ENCODE peak calls at places on chromosome 4, in six cellular contexts. One of them, this sample, is unnamed.

GRCh38 chr4:7524064-7524682 is 89.4 kb upstream of the PSAPL1 start:
- DNase-seq in stimulated activated CD4-positive, alpha-beta T cell treated with anti-CD3 and anti-CD28 coated beads, Interleukin-12 subunit alpha, Interleukin-12 subunit beta, amount 100 ng/mL, for 4 hours: no peak
- DNase-seq in HT-29: no peak
- DNase-seq in effector memory CD8-positive, alpha-beta T cell: no peak
- DNase-seq in cardiac muscle cell: no peak
- DNase-seq in transverse colon: no peak
- DNase-seq in this sample: no peak

GRCh38 chr4:121189811-121190210 is 25.7 kb upstream of the TNIP3 start:
- DNase-seq in cardiac muscle cell: no peak
- DNase-seq in stimulated activated CD4-positive, alpha-beta T cell treated with anti-CD3 and anti-CD28 coated beads, Interleukin-12 subunit alpha, Interleukin-12 subunit beta, amount 100 ng/mL, for 4 hours: peak; percentile 13
- DNase-seq in HT-29: no peak
- DNase-seq in transverse colon: peak; percentile 13
- DNase-seq in effector memory CD8-positive, alpha-beta T cell: peak; percentile 43
- DNase-seq in this sample: no peak

GRCh38 chr4:73661646-73662119 is 41.4 kb upstream of the RASSF6 start:
- DNase-seq in stimulated activated CD4-positive, alpha-beta T cell treated with anti-CD3 and anti-CD28 coated beads, Interleukin-12 subunit alpha, Interleukin-12 subunit beta, amount 100 ng/mL, for 4 hours: no peak
- DNase-seq in cardiac muscle cell: peak; percentile 96
- DNase-seq in effector memory CD8-positive, alpha-beta T cell: no peak
- DNase-seq in HT-29: no peak
- DNase-seq in transverse colon: no peak
- DNase-seq in this sample: no peak

GRCh38 chr4:149158852-149159251 is 656.8 kb downstream of the IQCM start:
- DNase-seq in HT-29: no peak
- DNase-seq in effector memory CD8-positive, alpha-beta T cell: no peak
- DNase-seq in transverse colon: no peak
- DNase-seq in stimulated activated CD4-positive, alpha-beta T cell treated with anti-CD3 and anti-CD28 coated beads, Interleukin-12 subunit alpha, Interleukin-12 subunit beta, amount 100 ng/mL, for 4 hours: no peak
- DNase-seq in cardiac muscle cell: no peak
- DNase-seq in this sample: no peak

GRCh38 chr4:56752985-56753384 is 68.5 kb downstream of the SPINK2 start:
- DNase-seq in stimulated activated CD4-positive, alpha-beta T cell treated with anti-CD3 and anti-CD28 coated beads, Interleukin-12 subunit alpha, Interleukin-12 subunit beta, amount 100 ng/mL, for 4 hours: no peak
- DNase-seq in cardiac muscle cell: no peak
- DNase-seq in HT-29: peak; percentile 89
- DNase-seq in transverse colon: peak; percentile 63
- DNase-seq in effector memory CD8-positive, alpha-beta T cell: no peak
- DNase-seq in this sample: peak; percentile 62

GRCh38 chr4:26772096-26772495 is 88.5 kb upstream of the STIM2 start:
- DNase-seq in HT-29: no peak
- DNase-seq in transverse colon: no peak
- DNase-seq in effector memory CD8-positive, alpha-beta T cell: no peak
- DNase-seq in stimulated activated CD4-positive, alpha-beta T cell treated with anti-CD3 and anti-CD28 coated beads, Interleukin-12 subunit alpha, Interleukin-12 subunit beta, amount 100 ng/mL, for 4 hours: no peak
- DNase-seq in cardiac muscle cell: no peak
- DNase-seq in this sample: no peak

GRCh38 chr4:40749717-40750460 is at the start of gene NSUN7:
- DNase-seq in stimulated activated CD4-positive, alpha-beta T cell treated with anti-CD3 and anti-CD28 coated beads, Interleukin-12 subunit alpha, Interleukin-12 subunit beta, amount 100 ng/mL, for 4 hours: peak; percentile 11
- DNase-seq in transverse colon: peak; percentile 88
- DNase-seq in effector memory CD8-positive, alpha-beta T cell: no peak
- DNase-seq in HT-29: peak; percentile 80
- DNase-seq in cardiac muscle cell: peak; percentile 26
- DNase-seq in this sample: peak; percentile 87

GRCh38 chr4:72951628-72952027 is 117.9 kb downstream of the COX18 start:
- DNase-seq in HT-29: no peak
- DNase-seq in transverse colon: no peak
- DNase-seq in effector memory CD8-positive, alpha-beta T cell: no peak
- DNase-seq in stimulated activated CD4-positive, alpha-beta T cell treated with anti-CD3 and anti-CD28 coated beads, Interleukin-12 subunit alpha, Interleukin-12 subunit beta, amount 100 ng/mL, for 4 hours: no peak
- DNase-seq in cardiac muscle cell: no peak
- DNase-seq in this sample: no peak

GRCh38 chr4:134126955-134127354 is 74.6 kb downstream of the PABPC4L start:
- DNase-seq in stimulated activated CD4-positive, alpha-beta T cell treated with anti-CD3 and anti-CD28 coated beads, Interleukin-12 subunit alpha, Interleukin-12 subunit beta, amount 100 ng/mL, for 4 hours: no peak
- DNase-seq in HT-29: no peak
- DNase-seq in effector memory CD8-positive, alpha-beta T cell: no peak
- DNase-seq in transverse colon: no peak
- DNase-seq in cardiac muscle cell: no peak
- DNase-seq in this sample: no peak

GRCh38 chr4:150182794-150183193 is 104.5 kb downstream of the DCLK2 start:
- DNase-seq in stimulated activated CD4-positive, alpha-beta T cell treated with anti-CD3 and anti-CD28 coated beads, Interleukin-12 subunit alpha, Interleukin-12 subunit beta, amount 100 ng/mL, for 4 hours: no peak
- DNase-seq in effector memory CD8-positive, alpha-beta T cell: no peak
- DNase-seq in HT-29: no peak
- DNase-seq in transverse colon: no peak
- DNase-seq in cardiac muscle cell: no peak
- DNase-seq in this sample: no peak

GRCh38 chr4:8727546-8728510 is 135.3 kb downstream of the CPZ start:
- DNase-seq in HT-29: no peak
- DNase-seq in cardiac muscle cell: no peak
- DNase-seq in stimulated activated CD4-positive, alpha-beta T cell treated with anti-CD3 and anti-CD28 coated beads, Interleukin-12 subunit alpha, Interleukin-12 subunit beta, amount 100 ng/mL, for 4 hours: no peak
- DNase-seq in transverse colon: no peak
- DNase-seq in effector memory CD8-positive, alpha-beta T cell: no peak
- DNase-seq in this sample: no peak

GRCh38 chr4:188976644-188977115 is 837.4 kb downstream of the TRIML1 start:
- DNase-seq in effector memory CD8-positive, alpha-beta T cell: no peak
- DNase-seq in HT-29: no peak
- DNase-seq in cardiac muscle cell: no peak
- DNase-seq in transverse colon: no peak
- DNase-seq in stimulated activated CD4-positive, alpha-beta T cell treated with anti-CD3 and anti-CD28 coated beads, Interleukin-12 subunit alpha, Interleukin-12 subunit beta, amount 100 ng/mL, for 4 hours: no peak
- DNase-seq in this sample: no peak

GRCh38 chr4:707929-708630 is 2.4 kb downstream of the PCGF3 start:
- DNase-seq in cardiac muscle cell: no peak
- DNase-seq in transverse colon: no peak
- DNase-seq in HT-29: no peak
- DNase-seq in effector memory CD8-positive, alpha-beta T cell: no peak
- DNase-seq in stimulated activated CD4-positive, alpha-beta T cell treated with anti-CD3 and anti-CD28 coated beads, Interleukin-12 subunit alpha, Interleukin-12 subunit beta, amount 100 ng/mL, for 4 hours: no peak
- DNase-seq in this sample: no peak

GRCh38 chr4:123397276-123398150 is 918 bp downstream of the SPRY1 start:
- DNase-seq in stimulated activated CD4-positive, alpha-beta T cell treated with anti-CD3 and anti-CD28 coated beads, Interleukin-12 subunit alpha, Interleukin-12 subunit beta, amount 100 ng/mL, for 4 hours: peak; percentile 39
- DNase-seq in cardiac muscle cell: peak; percentile 78
- DNase-seq in HT-29: peak; percentile 80
- DNase-seq in transverse colon: peak; percentile 64
- DNase-seq in effector memory CD8-positive, alpha-beta T cell: peak; percentile 39
- DNase-seq in this sample: peak; percentile 68

GRCh38 chr4:73891739-73892405 is 22.7 kb downstream of the CXCL1 start:
- DNase-seq in HT-29: no peak
- DNase-seq in effector memory CD8-positive, alpha-beta T cell: no peak
- DNase-seq in stimulated activated CD4-positive, alpha-beta T cell treated with anti-CD3 and anti-CD28 coated beads, Interleukin-12 subunit alpha, Interleukin-12 subunit beta, amount 100 ng/mL, for 4 hours: no peak
- DNase-seq in transverse colon: no peak
- DNase-seq in cardiac muscle cell: peak; percentile 92
- DNase-seq in this sample: no peak

GRCh38 chr4:23171971-23172370 is 479.2 kb downstream of the GBA3 start:
- DNase-seq in HT-29: no peak
- DNase-seq in cardiac muscle cell: no peak
- DNase-seq in transverse colon: no peak
- DNase-seq in effector memory CD8-positive, alpha-beta T cell: no peak
- DNase-seq in stimulated activated CD4-positive, alpha-beta T cell treated with anti-CD3 and anti-CD28 coated beads, Interleukin-12 subunit alpha, Interleukin-12 subunit beta, amount 100 ng/mL, for 4 hours: no peak
- DNase-seq in this sample: no peak

GRCh38 chr4:8537041-8537461 is 43.1 kb upstream of the GPR78 start:
- DNase-seq in effector memory CD8-positive, alpha-beta T cell: no peak
- DNase-seq in transverse colon: peak; percentile 72
- DNase-seq in HT-29: peak; percentile 75
- DNase-seq in stimulated activated CD4-positive, alpha-beta T cell treated with anti-CD3 and anti-CD28 coated beads, Interleukin-12 subunit alpha, Interleukin-12 subunit beta, amount 100 ng/mL, for 4 hours: no peak
- DNase-seq in cardiac muscle cell: peak; percentile 78
- DNase-seq in this sample: peak; percentile 61

GRCh38 chr4:147355849-147356248 is 125.0 kb upstream of the EDNRA start:
- DNase-seq in transverse colon: no peak
- DNase-seq in cardiac muscle cell: peak; percentile 56
- DNase-seq in HT-29: no peak
- DNase-seq in effector memory CD8-positive, alpha-beta T cell: no peak
- DNase-seq in stimulated activated CD4-positive, alpha-beta T cell treated with anti-CD3 and anti-CD28 coated beads, Interleukin-12 subunit alpha, Interleukin-12 subunit beta, amount 100 ng/mL, for 4 hours: no peak
- DNase-seq in this sample: no peak

GRCh38 chr4:22573198-22573597 is 57.3 kb upstream of the ADGRA3 start:
- DNase-seq in transverse colon: peak; percentile 75
- DNase-seq in HT-29: no peak
- DNase-seq in effector memory CD8-positive, alpha-beta T cell: no peak
- DNase-seq in cardiac muscle cell: peak; percentile 67
- DNase-seq in stimulated activated CD4-positive, alpha-beta T cell treated with anti-CD3 and anti-CD28 coated beads, Interleukin-12 subunit alpha, Interleukin-12 subunit beta, amount 100 ng/mL, for 4 hours: no peak
- DNase-seq in this sample: no peak

GRCh38 chr4:126708716-126709115 is 924.0 kb upstream of the INTU start:
- DNase-seq in HT-29: no peak
- DNase-seq in cardiac muscle cell: no peak
- DNase-seq in transverse colon: no peak
- DNase-seq in stimulated activated CD4-positive, alpha-beta T cell treated with anti-CD3 and anti-CD28 coated beads, Interleukin-12 subunit alpha, Interleukin-12 subunit beta, amount 100 ng/mL, for 4 hours: no peak
- DNase-seq in effector memory CD8-positive, alpha-beta T cell: no peak
- DNase-seq in this sample: no peak

GRCh38 chr4:142243250-142243649 is 602.9 kb downstream of the INPP4B start:
- DNase-seq in stimulated activated CD4-positive, alpha-beta T cell treated with anti-CD3 and anti-CD28 coated beads, Interleukin-12 subunit alpha, Interleukin-12 subunit beta, amount 100 ng/mL, for 4 hours: no peak
- DNase-seq in cardiac muscle cell: no peak
- DNase-seq in transverse colon: no peak
- DNase-seq in HT-29: no peak
- DNase-seq in effector memory CD8-positive, alpha-beta T cell: no peak
- DNase-seq in this sample: no peak

GRCh38 chr4:168162604-168163003 is 70.3 kb downstream of the ANXA10 start:
- DNase-seq in cardiac muscle cell: peak; percentile 61
- DNase-seq in effector memory CD8-positive, alpha-beta T cell: no peak
- DNase-seq in transverse colon: no peak
- DNase-seq in stimulated activated CD4-positive, alpha-beta T cell treated with anti-CD3 and anti-CD28 coated beads, Interleukin-12 subunit alpha, Interleukin-12 subunit beta, amount 100 ng/mL, for 4 hours: no peak
- DNase-seq in HT-29: peak; percentile 7
- DNase-seq in this sample: no peak

GRCh38 chr4:26144526-26145167 is 176.2 kb upstream of the RBPJ start:
- DNase-seq in HT-29: peak; percentile 20
- DNase-seq in transverse colon: no peak
- DNase-seq in stimulated activated CD4-positive, alpha-beta T cell treated with anti-CD3 and anti-CD28 coated beads, Interleukin-12 subunit alpha, Interleukin-12 subunit beta, amount 100 ng/mL, for 4 hours: no peak
- DNase-seq in effector memory CD8-positive, alpha-beta T cell: no peak
- DNase-seq in cardiac muscle cell: no peak
- DNase-seq in this sample: no peak

GRCh38 chr4:156790866-156791265 is 180.7 kb downstream of the PDGFC start:
- DNase-seq in effector memory CD8-positive, alpha-beta T cell: no peak
- DNase-seq in stimulated activated CD4-positive, alpha-beta T cell treated with anti-CD3 and anti-CD28 coated beads, Interleukin-12 subunit alpha, Interleukin-12 subunit beta, amount 100 ng/mL, for 4 hours: no peak
- DNase-seq in HT-29: peak; percentile 55
- DNase-seq in cardiac muscle cell: peak; percentile 78
- DNase-seq in transverse colon: no peak
- DNase-seq in this sample: no peak

GRCh38 chr4:80185787-80186548 is 11.3 kb upstream of the PRDM8 start:
- DNase-seq in effector memory CD8-positive, alpha-beta T cell: no peak
- DNase-seq in HT-29: no peak
- DNase-seq in stimulated activated CD4-positive, alpha-beta T cell treated with anti-CD3 and anti-CD28 coated beads, Interleukin-12 subunit alpha, Interleukin-12 subunit beta, amount 100 ng/mL, for 4 hours: no peak
- DNase-seq in cardiac muscle cell: no peak
- DNase-seq in transverse colon: no peak
- DNase-seq in this sample: no peak

This sample was measured in Calu3.